ENCODE peak calls at places on chromosomes 1 and 21, in eight cellular contexts. J, B, V, Z, W, K, P and X are unnamed samples.

GRCh38 chr1:42152119-42152518 is 1.1 kb upstream of the GUCA2B start:
- DNase-seq in P (no peak), J (no peak), B (no peak), W (no peak), V (no peak), K (no peak), Z (no peak), X (no peak)

GRCh38 chr21:16794944-16795343 is 717.9 kb upstream of the CXADR start:
- DNase-seq in V (no peak), P (peak), B (peak), K (peak), J (no peak), W (peak), Z (no peak), X (peak)

GRCh38 chr1:85296980-85297379 is 20.5 kb upstream of the BCL10 start:
- DNase-seq in V (no peak), J (no peak), K (no peak), Z (no peak), W (peak), P (no peak), B (no peak), X (no peak)

GRCh38 chr1:220803401-220804201 is 16.9 kb downstream of the MTARC1 start:
- DNase-seq in W (peak), P (no peak), Z (no peak), K (no peak), J (peak), B (peak), V (no peak), X (no peak)

GRCh38 chr1:109792056-109792831 is 28.5 kb upstream of the EPS8L3 start:
- DNase-seq in W (peak), P (peak), B (peak), K (no peak), Z (peak), V (no peak), J (no peak), X (no peak)

GRCh38 chr1:151222130-151222529 is 23.8 kb downstream of the PIP5K1A start:
- DNase-seq in J (no peak), V (no peak), W (no peak), Z (no peak), B (peak), P (no peak), K (no peak), X (no peak)

GRCh38 chr1:201172336-201172735 is 18.1 kb upstream of the TMEM9 start:
- DNase-seq in J (no peak), Z (no peak), W (no peak), V (no peak), P (no peak), K (no peak), B (no peak), X (no peak)

GRCh38 chr1:241311056-241311746 is 45.8 kb downstream of the RGS7 start:
- DNase-seq in Z (no peak), J (no peak), B (peak), P (no peak), K (no peak), V (no peak), W (peak), X (no peak)

GRCh38 chr1:218585565-218586184 is 240.5 kb downstream of the TGFB2 start:
- DNase-seq in W (peak), P (no peak), B (peak), V (no peak), J (no peak), K (peak), Z (peak), X (no peak)

GRCh38 chr1:198829948-198830347 is 191.1 kb downstream of the PTPRC start:
- DNase-seq in J (no peak), K (no peak), B (peak), P (no peak), Z (peak), W (peak), V (no peak), X (no peak)

GRCh38 chr21:14531927-14532326 is 14.2 kb downstream of the SAMSN1 start:
- DNase-seq in W (no peak), V (no peak), J (peak), B (no peak), K (no peak), P (no peak), Z (no peak), X (no peak)

GRCh38 chr1:172134087-172134731 is 286.3 kb upstream of the C1orf105 start:
- DNase-seq in K (no peak), W (peak), B (no peak), J (no peak), Z (no peak), V (no peak), P (no peak), X (no peak)

GRCh38 chr21:23853796-23854379 is 1753.4 kb downstream of the MRPL39 start:
- DNase-seq in Z (no peak), P (no peak), W (peak), B (peak), K (no peak), J (no peak), V (no peak), X (no peak)

GRCh38 chr1:10867138-10867721 is 70.8 kb upstream of the CASZ1 start:
- DNase-seq in P (peak), K (no peak), Z (peak), V (peak), W (peak), B (peak), J (peak), X (no peak)

GRCh38 chr1:168708698-168709406 is 20.2 kb downstream of the DPT start:
- DNase-seq in J (no peak), K (no peak), B (no peak), W (no peak), V (no peak), P (no peak), Z (no peak), X (no peak)

GRCh38 chr1:5949074-5949760 is 43.0 kb downstream of the NPHP4 start:
- DNase-seq in B (no peak), J (no peak), P (no peak), Z (peak), K (no peak), W (no peak), V (no peak), X (no peak)

GRCh38 chr1:8551613-8552093 is 233.7 kb downstream of the SLC45A1 start:
- DNase-seq in K (no peak), B (peak), W (no peak), Z (no peak), V (no peak), J (no peak), P (no peak), X (no peak)

GRCh38 chr1:16971330-16972209 is 8.8 kb downstream of the MFAP2 start:
- DNase-seq in P (no peak), K (no peak), Z (peak), V (no peak), J (no peak), B (peak), W (peak), X (no peak)

GRCh38 chr21:40355076-40355475 is 487.8 kb downstream of the PCP4 start:
- DNase-seq in P (no peak), Z (no peak), V (no peak), K (no peak), W (no peak), B (no peak), J (no peak), X (no peak)

GRCh38 chr1:53585116-53585515 is 125.9 kb downstream of the DMRTB1 start:
- DNase-seq in W (no peak), Z (peak), B (peak), J (peak), P (no peak), V (no peak), K (no peak), X (no peak)

GRCh38 chr1:152018537-152018936 is 18.3 kb downstream of the S100A11 start:
- DNase-seq in Z (peak), K (no peak), J (peak), W (peak), P (no peak), V (no peak), B (peak), X (peak)

GRCh38 chr21:46392921-46393320 is 65.8 kb upstream of the DIP2A start:
- DNase-seq in V (peak), Z (no peak), W (no peak), J (no peak), P (peak), K (no peak), B (peak), X (no peak)

GRCh38 chr1:208298593-208299233 is 54.5 kb upstream of the PLXNA2 start:
- DNase-seq in V (no peak), J (no peak), K (no peak), P (no peak), B (no peak), Z (no peak), W (no peak), X (no peak)

GRCh38 chr1:921011-921837 is 2.5 kb upstream of the SAMD11 start:
- DNase-seq in P (no peak), B (peak), K (no peak), W (peak), Z (peak), V (no peak), J (peak), X (peak)

GRCh38 chr1:207034998-207035397 is 2.4 kb upstream of the C1orf116 start:
- DNase-seq in W (peak), Z (no peak), J (no peak), B (peak), P (no peak), K (no peak), V (no peak), X (no peak)

GRCh38 chr1:31207046-31207445 is 32.6 kb downstream of the NKAIN1 start:
- DNase-seq in K (no peak), P (no peak), Z (no peak), B (no peak), J (no peak), W (no peak), V (no peak), X (no peak)

GRCh38 chr1:8118031-8118451 is 91.9 kb upstream of the ERRFI1 start:
- DNase-seq in V (no peak), W (peak), K (no peak), B (no peak), Z (no peak), J (no peak), P (no peak), X (no peak)

GRCh38 chr1:55284856-55285255 is 69.7 kb upstream of the USP24 start:
- DNase-seq in V (no peak), W (peak), B (peak), Z (no peak), J (peak), K (peak), P (no peak), X (peak)

GRCh38 chr21:26115346-26115745 is 55.2 kb downstream of the APP start:
- DNase-seq in Z (no peak), P (no peak), V (no peak), B (no peak), W (no peak), J (no peak), K (no peak), X (no peak)

GRCh38 chr1:7042322-7043231 is 257.3 kb downstream of the CAMTA1 start:
- DNase-seq in P (no peak), J (no peak), V (no peak), Z (peak), K (peak), W (peak), B (peak), X (no peak)

GRCh38 chr21:46307625-46308024 is 16.0 kb downstream of the C21orf58 start:
- DNase-seq in P (no peak), J (no peak), Z (no peak), V (no peak), B (peak), W (peak), K (no peak), X (no peak)

GRCh38 chr1:60017831-60018230 is 55.7 kb downstream of the C1orf87 start:
- DNase-seq in W (no peak), V (no peak), K (no peak), Z (no peak), J (no peak), B (no peak), P (no peak), X (no peak)

GRCh38 chr1:84847253-84848247 is 45.5 kb downstream of the LPAR3 start:
- DNase-seq in K (peak), V (peak), W (peak), B (peak), Z (no peak), J (peak), P (no peak), X (peak)

GRCh38 chr21:46161180-46161799 is 5.9 kb upstream of the FTCD start:
- DNase-seq in Z (peak), K (no peak), W (no peak), P (peak), B (no peak), V (peak), J (no peak), X (no peak)